ENCODE peak calls at places on chromosome 18, in eight cellular contexts. X, T, B, G, P, A, O and Y are unnamed samples.

GRCh38 chr18:57655740-57656139 is 34.1 kb upstream of the NARS1 start:
- DNase-seq in T (no peak), G (peak), O (no peak), X (no peak), A (no peak), B (no peak), P (no peak), Y (no peak)

GRCh38 chr18:67864677-67865340 is 348.3 kb upstream of the DSEL start:
- DNase-seq in X (no peak), B (no peak), T (no peak), P (no peak), O (no peak), G (no peak), A (no peak), Y (no peak)

GRCh38 chr18:11808001-11808855 is 43.0 kb upstream of the CHMP1B start:
- DNase-seq in G (no peak), O (no peak), X (peak), T (no peak), P (no peak), A (no peak), B (no peak), Y (no peak)

GRCh38 chr18:12768622-12769021 is 65.8 kb downstream of the PSMG2 start:
- DNase-seq in A (no peak), O (no peak), G (no peak), P (no peak), T (no peak), X (no peak), B (no peak), Y (no peak)

GRCh38 chr18:42131044-42131939 is 176.3 kb downstream of the PIK3C3 start:
- DNase-seq in P (no peak), X (no peak), O (peak), B (no peak), G (no peak), A (no peak), T (no peak), Y (no peak)

GRCh38 chr18:78543201-78543725 is 436.4 kb upstream of the SALL3 start:
- DNase-seq in B (no peak), T (no peak), X (no peak), O (no peak), A (no peak), G (no peak), P (no peak), Y (no peak)

GRCh38 chr18:35728676-35729075 is 147.1 kb downstream of the GALNT1 start:
- DNase-seq in B (no peak), A (no peak), P (no peak), X (no peak), T (no peak), O (no peak), G (no peak), Y (no peak)

GRCh38 chr18:22778996-22779395 is 154.1 kb upstream of the RBBP8 start:
- DNase-seq in A (no peak), X (no peak), O (no peak), P (no peak), T (no peak), B (peak), G (no peak), Y (no peak)

GRCh38 chr18:78721986-78722385 is 257.6 kb upstream of the SALL3 start:
- DNase-seq in O (no peak), B (no peak), P (no peak), A (no peak), X (no peak), T (no peak), G (no peak), Y (no peak)

GRCh38 chr18:10020176-10020575 is 106.4 kb downstream of the VAPA start:
- DNase-seq in X (no peak), P (no peak), B (peak), A (no peak), O (no peak), T (no peak), G (no peak), Y (no peak)

GRCh38 chr18:32366586-32367538 is 103.8 kb downstream of the GAREM1 start:
- DNase-seq in T (no peak), B (no peak), P (no peak), X (no peak), A (no peak), O (no peak), G (no peak), Y (no peak)

GRCh38 chr18:2985628-2986027 is 27.3 kb downstream of the LPIN2 start:
- DNase-seq in B (no peak), T (no peak), X (no peak), G (no peak), A (peak), O (no peak), P (no peak), Y (peak)

GRCh38 chr18:62460851-62461300 is 61.9 kb upstream of the ZCCHC2 start:
- DNase-seq in P (no peak), G (peak), T (no peak), A (no peak), O (no peak), B (peak), X (no peak), Y (no peak)

GRCh38 chr18:62323483-62324354 is 1.4 kb upstream of the TNFRSF11A start:
- DNase-seq in O (no peak), B (no peak), T (no peak), P (no peak), G (peak), X (no peak), A (no peak), Y (no peak)

GRCh38 chr18:3448845-3449701 is 899 bp upstream of the TGIF1 start:
- DNase-seq in P (peak), X (peak), B (peak), G (peak), T (peak), A (peak), O (peak), Y (peak)

GRCh38 chr18:49988101-49988500 is 174.8 kb upstream of the ACAA2 start:
- DNase-seq in X (no peak), A (no peak), B (no peak), G (no peak), T (no peak), O (no peak), P (no peak), Y (no peak)